ENCODE peak calls at places on chromosomes 2 and 18, in four cellular contexts. One of them, this sample, is unnamed.

GRCh38 chr2:37625781-37626548 is 45.5 kb downstream of the CDC42EP3 start:
- DNase-seq in myocyte: peak
- DNase-seq in central memory CD4-positive, alpha-beta T cell: peak
- DNase-seq in ACHN: no peak
- DNase-seq in this sample: peak

GRCh38 chr2:10435427-10436204 is 12.5 kb downstream of the ODC1 start:
- DNase-seq in myocyte: no peak
- DNase-seq in central memory CD4-positive, alpha-beta T cell: no peak
- DNase-seq in ACHN: no peak
- DNase-seq in this sample: no peak

GRCh38 chr2:112055833-112056625 is 960 bp downstream of the TMEM87B start:
- DNase-seq in myocyte: peak
- DNase-seq in central memory CD4-positive, alpha-beta T cell: peak
- DNase-seq in ACHN: peak
- DNase-seq in this sample: peak

GRCh38 chr18:41577529-41577928 is 377.5 kb upstream of the PIK3C3 start:
- DNase-seq in myocyte: no peak
- DNase-seq in central memory CD4-positive, alpha-beta T cell: no peak
- DNase-seq in ACHN: no peak
- DNase-seq in this sample: no peak

GRCh38 chr18:76504749-76505148 is 9.7 kb upstream of the ZNF516 start:
- DNase-seq in myocyte: no peak
- DNase-seq in central memory CD4-positive, alpha-beta T cell: no peak
- DNase-seq in ACHN: no peak
- DNase-seq in this sample: no peak

GRCh38 chr2:35510641-35511040 is 844.9 kb upstream of the CRIM1 start:
- DNase-seq in myocyte: no peak
- DNase-seq in central memory CD4-positive, alpha-beta T cell: no peak
- DNase-seq in ACHN: no peak
- DNase-seq in this sample: peak

GRCh38 chr2:120626566-120626965 is 109.1 kb upstream of the GLI2 start:
- DNase-seq in myocyte: no peak
- DNase-seq in central memory CD4-positive, alpha-beta T cell: no peak
- DNase-seq in ACHN: no peak
- DNase-seq in this sample: no peak

GRCh38 chr18:32435631-32436500 is 34.8 kb downstream of the GAREM1 start:
- DNase-seq in myocyte: no peak
- DNase-seq in central memory CD4-positive, alpha-beta T cell: no peak
- DNase-seq in ACHN: no peak
- DNase-seq in this sample: no peak

GRCh38 chr2:119480718-119481142 is 43.6 kb downstream of the SCTR start:
- DNase-seq in myocyte: no peak
- DNase-seq in central memory CD4-positive, alpha-beta T cell: no peak
- DNase-seq in ACHN: no peak
- DNase-seq in this sample: no peak

GRCh38 chr18:47968006-47968676 is 37.7 kb upstream of the SMAD2 start:
- DNase-seq in myocyte: peak
- DNase-seq in central memory CD4-positive, alpha-beta T cell: no peak
- DNase-seq in ACHN: peak
- DNase-seq in this sample: peak

GRCh38 chr2:139905624-139906023 is 1125.4 kb upstream of the NXPH2 start:
- DNase-seq in myocyte: no peak
- DNase-seq in central memory CD4-positive, alpha-beta T cell: no peak
- DNase-seq in ACHN: no peak
- DNase-seq in this sample: no peak

GRCh38 chr2:70670626-70671025 is 97.4 kb downstream of the ADD2 start:
- DNase-seq in myocyte: no peak
- DNase-seq in central memory CD4-positive, alpha-beta T cell: no peak
- DNase-seq in ACHN: no peak
- DNase-seq in this sample: no peak

GRCh38 chr2:78682781-78683180 is 342.7 kb upstream of the REG3G start:
- DNase-seq in myocyte: no peak
- DNase-seq in central memory CD4-positive, alpha-beta T cell: no peak
- DNase-seq in ACHN: no peak
- DNase-seq in this sample: no peak

GRCh38 chr2:196500686-196501431 is 138.7 kb upstream of the CCDC150 start:
- DNase-seq in myocyte: no peak
- DNase-seq in central memory CD4-positive, alpha-beta T cell: no peak
- DNase-seq in ACHN: no peak
- DNase-seq in this sample: no peak

GRCh38 chr2:1052671-1053270 is 102.1 kb downstream of the SNTG2 start:
- DNase-seq in myocyte: no peak
- DNase-seq in central memory CD4-positive, alpha-beta T cell: no peak
- DNase-seq in ACHN: no peak
- DNase-seq in this sample: no peak

This sample was measured in SJCRH30.